ENCODE peak calls at places on chromosomes 7 and 10, in seven cellular contexts. T is fibroblast of lung, C is heart left ventricle, Q is upper lobe of right lung, U is heart right ventricle, F is BE2C, K is cardiac muscle cell. V is an unnamed sample.
A peak's percentile ranks its signal among the peaks of the same experiment; 100 is the strongest.

GRCh38 chr10:97708976-97709745 is 4.4 kb upstream of the MARVELD1 start:
- DNase-seq in C (peak; percentile 78), F (peak; percentile 61), T (peak; percentile 85), K (peak; percentile 89), Q (no peak), U (peak; percentile 79), V (peak; percentile 88)

GRCh38 chr10:35103887-35104286 is 13.7 kb upstream of the CUL2 start:
- DNase-seq in C (no peak), U (no peak), F (no peak), K (no peak), Q (no peak), T (peak; percentile 34), V (no peak)

GRCh38 chr7:129676017-129676897 is 64.7 kb downstream of the NRF1 start:
- DNase-seq in K (peak; percentile 33), C (no peak), F (no peak), U (no peak), T (no peak), Q (no peak), V (no peak)

GRCh38 chr7:116630932-116631449 is 41.0 kb upstream of the MET start:
- DNase-seq in F (no peak), U (peak; percentile 32), C (peak; percentile 30), T (peak; percentile 77), K (peak; percentile 90), Q (peak; percentile 79), V (peak; percentile 90)

GRCh38 chr7:5692112-5692844 is 89.2 kb downstream of the RNF216 start:
- DNase-seq in U (peak; percentile 91), T (peak; percentile 99), Q (no peak), F (peak; percentile 84), C (peak; percentile 86), K (peak; percentile 97), V (peak; percentile 100)

GRCh38 chr7:40194743-40195142 is 59.9 kb downstream of the SUGCT start:
- DNase-seq in T (peak; percentile 84), U (no peak), F (no peak), Q (no peak), K (peak; percentile 60), C (no peak), V (peak; percentile 68)

GRCh38 chr7:151987748-151988529 is 31.7 kb downstream of the GALNTL5 start:
- DNase-seq in C (peak; percentile 21), K (peak; percentile 88), F (no peak), Q (no peak), T (peak; percentile 36), U (peak; percentile 15), V (no peak)

GRCh38 chr10:103703941-103704919 is 151.1 kb downstream of the SH3PXD2A start:
- DNase-seq in Q (no peak), U (no peak), F (no peak), C (no peak), T (no peak), K (no peak), V (no peak)

GRCh38 chr7:90747521-90747920 is 151.4 kb downstream of the CDK14 start:
- DNase-seq in Q (no peak), T (peak; percentile 52), K (peak; percentile 12), F (no peak), C (no peak), U (no peak), V (peak; percentile 28)

GRCh38 chr7:46156039-46156438 is 235.0 kb upstream of the IGFBP3 start:
- DNase-seq in F (no peak), C (no peak), T (no peak), U (no peak), Q (no peak), K (no peak), V (no peak)

GRCh38 chr7:132755538-132756481 is 179.5 kb upstream of the PLXNA4 start:
- DNase-seq in Q (no peak), U (no peak), T (no peak), K (no peak), F (no peak), C (no peak), V (no peak)

GRCh38 chr7:155921086-155921803 is 109.0 kb upstream of the SHH start:
- DNase-seq in K (no peak), F (no peak), U (no peak), T (no peak), C (no peak), Q (no peak), V (no peak)

DNA sequence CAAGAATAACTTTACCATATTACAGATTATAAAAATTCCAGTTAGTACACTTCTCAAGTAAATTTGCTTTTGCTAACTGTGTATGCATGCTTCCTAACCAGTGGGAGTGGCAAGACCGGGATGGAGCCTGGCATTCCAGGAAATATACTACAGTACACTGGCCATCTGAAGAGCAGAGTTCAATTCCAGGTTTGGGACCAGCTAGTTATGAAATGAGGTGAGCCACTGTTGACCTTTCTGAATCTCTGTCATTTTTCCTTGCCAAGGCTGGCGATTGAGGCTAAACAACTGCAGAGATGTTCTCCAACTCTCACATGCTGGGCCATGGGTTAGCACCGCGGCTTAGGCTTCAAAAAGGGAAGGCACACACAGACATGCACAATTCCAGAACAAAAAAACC is 258.2 kb downstream of the GLI3 start:
- DNase-seq in K (no peak), F (no peak), Q (no peak), U (no peak), T (no peak), C (no peak), V (no peak)
- TF ChIP-seq CTCF in K (no peak), F (no peak), Q (no peak), U (no peak), T (no peak), C (no peak), V (no peak)

GRCh38 chr10:38119038-38119437 is 24.9 kb downstream of the ZNF37A start:
- DNase-seq in Q (no peak), K (no peak), T (no peak), U (no peak), C (no peak), F (no peak), V (no peak)

GRCh38 chr10:38118072-38118807 is 24.1 kb downstream of the ZNF37A start:
- DNase-seq in F (no peak), Q (no peak), T (peak; percentile 50), C (no peak), U (no peak), K (peak; percentile 12), V (peak; percentile 20)
- H3K4me3 ChIP-seq in F (no peak overlapping the region), Q (no peak overlapping the region), T (no peak overlapping the region), C (no peak overlapping the region), U (no peak overlapping the region), K (no peak overlapping the region), V (no peak overlapping the region)

DNA sequence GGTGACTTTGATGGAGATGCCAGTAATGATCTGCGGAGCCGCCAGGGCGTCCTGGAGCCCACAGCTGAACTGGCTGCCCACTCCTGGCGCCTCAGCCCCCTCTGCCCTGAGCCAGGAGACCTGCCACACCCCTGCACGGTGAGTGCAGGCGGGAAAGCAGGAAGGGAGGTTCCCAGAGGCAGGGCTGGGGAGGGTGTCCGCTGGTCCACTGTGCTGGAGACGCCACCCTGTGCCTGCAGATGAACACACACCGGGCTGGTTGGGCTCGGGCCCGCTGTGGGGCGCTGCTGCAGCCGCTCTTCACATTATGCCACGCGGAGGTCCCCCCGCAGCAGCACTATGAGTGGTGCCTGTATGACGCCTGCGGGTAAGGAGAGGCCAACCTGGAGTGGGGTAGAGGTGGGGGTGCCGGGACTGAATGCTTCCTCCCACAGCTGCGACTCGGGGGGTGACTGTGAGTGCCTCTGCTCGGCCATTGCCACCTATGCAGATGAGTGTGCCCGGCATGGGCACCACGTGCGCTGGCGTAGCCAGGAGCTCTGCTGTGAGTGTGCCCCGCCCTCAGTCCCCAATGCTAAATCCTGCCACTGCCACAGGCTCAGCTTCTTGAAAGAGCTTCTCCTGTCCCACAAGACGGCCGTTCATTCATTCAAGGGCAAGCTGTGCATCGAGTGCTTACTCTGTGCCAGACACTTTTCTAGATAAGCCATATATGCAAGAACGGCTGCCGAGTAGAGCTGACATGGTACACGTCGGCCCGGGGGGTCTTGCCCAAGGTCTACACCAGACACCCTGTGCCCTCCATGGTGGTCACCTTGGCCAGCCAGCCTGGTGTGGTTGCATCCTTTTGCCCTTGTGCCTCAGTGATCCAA is 14.3 kb upstream of the ZNF467 start:
- DNase-seq in T (no peak), Q (no peak), U (no peak), K (peak; percentile 17), F (no peak), C (peak; percentile 59), V (no peak)
- TF ChIP-seq CTCF in T (peak; percentile 26), Q (peak; percentile 43), U (peak; percentile 29), K (peak; percentile 40), F (no peak), C (peak; percentile 44), V (peak; percentile 16)

DNA sequence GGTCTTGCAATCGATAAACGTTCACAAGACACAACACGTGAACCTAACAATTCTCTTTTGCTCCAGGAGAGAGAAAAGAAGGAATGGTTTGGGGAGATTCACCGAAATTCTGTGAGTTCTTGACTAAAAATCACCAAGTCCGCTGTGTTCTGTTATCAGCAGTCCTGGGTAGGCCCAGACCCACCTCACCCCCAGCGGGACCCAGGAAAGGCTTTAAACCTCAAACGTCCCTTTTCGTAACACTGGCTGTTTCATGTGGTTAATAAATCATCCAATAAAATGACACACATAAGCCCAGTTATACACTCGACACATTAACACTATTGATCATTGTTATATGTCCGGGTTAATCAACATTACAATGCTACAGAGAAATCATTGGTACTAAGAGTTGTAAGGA is 25.2 kb downstream of the DIP2C start:
- DNase-seq in U (no peak), Q (no peak), C (no peak), K (no peak), T (no peak), F (no peak), V (no peak)
- H3K4me3 ChIP-seq in U (no peak overlapping the region), Q (no peak overlapping the region), C (no peak overlapping the region), K (no peak overlapping the region), T (no peak overlapping the region), F (no peak overlapping the region), V (no peak overlapping the region)

GRCh38 chr10:131055437-131055836 is 256.1 kb downstream of the TCERG1L start:
- DNase-seq in C (no peak), Q (no peak), F (no peak), K (no peak), T (no peak), U (no peak), V (no peak)

GRCh38 chr10:131056091-131056490 is 255.4 kb downstream of the TCERG1L start:
- DNase-seq in K (no peak), Q (peak; percentile 23), C (no peak), F (no peak), T (no peak), U (no peak), V (no peak)

GRCh38 chr10:131059881-131060280 is 251.6 kb downstream of the TCERG1L start:
- DNase-seq in K (no peak), U (no peak), F (no peak), C (no peak), Q (no peak), T (no peak), V (no peak)

GRCh38 chr10:131058799-131059198 is 252.7 kb downstream of the TCERG1L start:
- DNase-seq in C (no peak), U (no peak), Q (no peak), K (no peak), F (no peak), T (no peak), V (no peak)

GRCh38 chr10:131056781-131057180 is 254.7 kb downstream of the TCERG1L start:
- DNase-seq in Q (peak; percentile 26), T (no peak), C (no peak), F (no peak), K (no peak), U (no peak), V (no peak)
- TF ChIP-seq CTCF in Q (no peak), T (no peak), C (no peak), F (no peak), K (no peak), U (no peak), V (no peak)

GRCh38 chr7:157819517-157819807 is 482.7 kb downstream of the DNAJB6 start:
- DNase-seq in F (no peak), K (no peak), T (no peak), C (no peak), Q (no peak), U (no peak), V (no peak)
- H3K4me3 ChIP-seq in F (no peak overlapping the region), K (no peak overlapping the region), T (no peak overlapping the region), C (no peak overlapping the region), Q (no peak overlapping the region), U (no peak overlapping the region), V (no peak overlapping the region)